ENCODE peak calls at places on chromosome 5, in four cellular contexts. X is HepG2, D is K562, G is WTC11. B is an unnamed sample.

GRCh38 chr5:172370648-172371248 is 83.6 kb downstream of the SH3PXD2B start:
- DNase-seq in G (peak), X (peak), D (peak), B (no peak)

GRCh38 chr5:44935262-44935661 is 126.5 kb downstream of the MRPS30 start:
- DNase-seq in D (peak), G (peak), X (no peak), B (no peak)

GRCh38 chr5:144404021-144404420 is 233.3 kb downstream of the KCTD16 start:
- DNase-seq in D (no peak), X (no peak), G (no peak), B (no peak)

GRCh38 chr5:90529939-90530677 is 724 bp upstream of the LYSMD3 start:
- DNase-seq in D (peak), X (peak), G (peak), B (peak)

GRCh38 chr5:80874162-80874561 is 86.0 kb upstream of the RASGRF2 start:
- DNase-seq in D (no peak), X (no peak), G (no peak), B (no peak)

GRCh38 chr5:145446412-145446811 is 388.7 kb downstream of the PRELID2 start:
- DNase-seq in G (no peak), X (no peak), D (no peak), B (no peak)

GRCh38 chr5:60382761-60383160 is 317.2 kb downstream of the DEPDC1B start:
- DNase-seq in D (peak), X (no peak), G (no peak), B (peak)

GRCh38 chr5:143403607-143404415 is at the start of gene NR3C1:
- DNase-seq in G (peak), X (peak), D (peak), B (peak)

GRCh38 chr5:57386958-57387357 is 95.7 kb downstream of the ACTBL2 start:
- DNase-seq in G (no peak), D (no peak), X (no peak), B (no peak)

GRCh38 chr5:135266301-135266630 is 132.8 kb downstream of the MACROH2A1 start:
- DNase-seq in G (no peak), D (no peak), X (no peak), B (no peak)

GRCh38 chr5:83518676-83519075 is 47.1 kb downstream of the VCAN start:
- DNase-seq in D (no peak), G (no peak), X (no peak), B (no peak)

GRCh38 chr5:178349147-178349527 is 116.5 kb upstream of the PHYKPL start:
- DNase-seq in D (no peak), X (no peak), G (no peak), B (no peak)

GRCh38 chr5:35339616-35340100 is 109.4 kb upstream of the PRLR start:
- DNase-seq in G (no peak), D (no peak), X (no peak), B (no peak)

GRCh38 chr5:89255845-89256463 is 373.0 kb upstream of the MEF2C start:
- DNase-seq in D (peak), X (no peak), G (no peak), B (peak)

GRCh38 chr5:10248378-10249260 is 1.1 kb downstream of the ATPSCKMT start:
- DNase-seq in X (no peak), D (peak), G (no peak), B (no peak)

GRCh38 chr5:141617128-141617527 is 1.7 kb downstream of the DIAPH1 start:
- DNase-seq in G (no peak), X (no peak), D (peak), B (no peak)

GRCh38 chr5:126837907-126838539 is 61.1 kb downstream of the LMNB1 start:
- DNase-seq in D (peak), X (no peak), G (no peak), B (no peak)

GRCh38 chr5:59800375-59800893 is 93.1 kb downstream of the PDE4D start:
- DNase-seq in G (no peak), X (no peak), D (no peak), B (no peak)

GRCh38 chr5:169960659-169961058 is 19.6 kb downstream of the INSYN2B start:
- DNase-seq in G (no peak), D (no peak), X (no peak), B (no peak)

GRCh38 chr5:125142439-125142838 is 396.0 kb upstream of the ZNF608 start:
- DNase-seq in D (no peak), X (no peak), G (no peak), B (no peak)

GRCh38 chr5:64971538-64971937 is 202.8 kb downstream of the CWC27 start:
- DNase-seq in X (no peak), G (no peak), D (no peak), B (no peak)

GRCh38 chr5:160071521-160072299 is 47.5 kb downstream of the PWWP2A start:
- DNase-seq in X (no peak), G (no peak), D (no peak), B (no peak)

GRCh38 chr5:111223790-111224560 is at the start of gene CAMK4:
- DNase-seq in X (peak), G (peak), D (peak), B (peak)

GRCh38 chr5:98989723-98990122 is 60.9 kb upstream of the CHD1 start:
- DNase-seq in D (no peak), G (no peak), X (no peak), B (no peak)

GRCh38 chr5:2848634-2849033 is 97.2 kb upstream of the IRX2 start:
- DNase-seq in X (no peak), G (no peak), D (no peak), B (no peak)

GRCh38 chr5:80565330-80565729 is 4.8 kb downstream of the ANKRD34B start:
- DNase-seq in D (no peak), X (no peak), G (no peak), B (no peak)

GRCh38 chr5:144332265-144332664 is 161.6 kb downstream of the KCTD16 start:
- DNase-seq in G (peak), D (no peak), X (no peak), B (no peak)

GRCh38 chr5:58893551-58893950 is 310.7 kb downstream of the RAB3C start:
- DNase-seq in X (no peak), G (no peak), D (no peak), B (no peak)

GRCh38 chr5:60377826-60378225 is 322.1 kb downstream of the DEPDC1B start:
- DNase-seq in X (no peak), G (no peak), D (no peak), B (no peak)

GRCh38 chr5:149990518-149991376 is 9.7 kb downstream of the TIGD6 start:
- DNase-seq in X (peak), D (peak), G (peak), B (peak)

GRCh38 chr5:59081693-59082092 is 498.8 kb downstream of the RAB3C start:
- DNase-seq in D (no peak), G (no peak), X (no peak), B (no peak)

GRCh38 chr5:53261245-53261644 is 151.7 kb upstream of the MOCS2 start:
- DNase-seq in D (no peak), G (no peak), X (no peak), B (no peak)

GRCh38 chr5:110815916-110816605 is 77.3 kb downstream of the SLC25A46 start:
- DNase-seq in D (no peak), G (no peak), X (no peak), B (no peak)

GRCh38 chr5:38045446-38045845 is 205.6 kb upstream of the GDNF start:
- DNase-seq in D (no peak), G (no peak), X (no peak), B (no peak)
- TF ChIP-seq SP1 in D (no peak), G (no peak), X (no peak), B (no peak)

GRCh38 chr5:95956900-95957293 is 4.8 kb downstream of the ELL2 start:
- DNase-seq in D (no peak), G (no peak), X (no peak), B (no peak)
- TF ChIP-seq ELF4 in D (no peak), G (no peak), X (no peak), B (no peak)

GRCh38 chr5:68745459-68745858 is 348.4 kb upstream of the SLC30A5 start:
- DNase-seq in D (peak), X (no peak), G (no peak), B (no peak)
- TF ChIP-seq SP1 in D (no peak), X (no peak), G (no peak), B (no peak)

GRCh38 chr5:56257010-56257409 is 23.9 kb upstream of the ANKRD55 start:
- DNase-seq in X (no peak), G (no peak), D (no peak), B (no peak)

GRCh38 chr5:56255521-56255920 is 22.4 kb upstream of the ANKRD55 start:
- DNase-seq in G (no peak), X (no peak), D (no peak), B (no peak)

GRCh38 chr5:56262269-56262668 is 29.1 kb upstream of the ANKRD55 start:
- DNase-seq in X (no peak), G (no peak), D (no peak), B (no peak)

GRCh38 chr5:56253924-56254323 is 20.8 kb upstream of the ANKRD55 start:
- DNase-seq in D (peak), X (no peak), G (no peak), B (no peak)

GRCh38 chr5:56259002-56259511 is 25.9 kb upstream of the ANKRD55 start:
- DNase-seq in G (no peak), X (peak), D (peak), B (no peak)
- TF ChIP-seq ELF4 in G (no peak), X (no peak), D (no peak), B (no peak)

B was measured in HEK293T.